ENCODE peak calls at places on chromosomes 11 and 22, in five cellular contexts. V is right lobe of liver, G is bronchial epithelial cell, H is RWPE2, M is H7. T is an unnamed sample.

GRCh38 chr11:112318193-112318592 is 57.5 kb upstream of the PLET1 start:
- DNase-seq in M (no peak), G (peak), V (no peak), H (no peak), T (no peak)

GRCh38 chr11:113106507-113106906 is 145.3 kb downstream of the NCAM1 start:
- DNase-seq in M (no peak), H (no peak), V (no peak), G (no peak), T (no peak)

GRCh38 chr11:76588455-76589325 is 81.9 kb downstream of the LRRC32 start:
- DNase-seq in M (peak), H (no peak), V (peak), G (no peak), T (peak)

GRCh38 chr11:127223026-127223425 is 222.5 kb upstream of the KIRREL3 start:
- DNase-seq in G (no peak), M (no peak), H (no peak), V (no peak), T (no peak)

GRCh38 chr22:37162221-37163095 is 12.7 kb upstream of the IL2RB start:
- DNase-seq in G (no peak), M (peak), H (no peak), V (no peak), T (peak)

GRCh38 chr11:37504925-37505324 is 906.9 kb upstream of the RAG2 start:
- DNase-seq in G (peak), M (no peak), H (peak), V (no peak), T (no peak)

GRCh38 chr11:13834463-13834862 is 128.1 kb upstream of the SPON1 start:
- DNase-seq in V (no peak), G (no peak), M (peak), H (no peak), T (no peak)

GRCh38 chr11:115566185-115566765 is 62.1 kb upstream of the CADM1 start:
- DNase-seq in M (no peak), H (no peak), V (no peak), G (no peak), T (no peak)

GRCh38 chr11:128232588-128232987 is 354.8 kb downstream of the ETS1 start:
- DNase-seq in H (no peak), M (no peak), G (no peak), V (no peak), T (no peak)

GRCh38 chr11:35944503-35945136 is 758 bp downstream of the LDLRAD3 start:
- DNase-seq in H (no peak), G (no peak), V (no peak), M (peak), T (no peak)

GRCh38 chr22:31969789-31970489 is 25.6 kb downstream of the YWHAH start:
- DNase-seq in G (peak), V (peak), H (peak), M (peak), T (peak)

GRCh38 chr11:17760102-17761029 is 25.8 kb downstream of the KCNC1 start:
- DNase-seq in G (peak), V (peak), M (peak), H (no peak), T (no peak)

GRCh38 chr11:96126917-96127595 is 203.1 kb upstream of the MTMR2 start:
- DNase-seq in V (no peak), H (no peak), M (no peak), G (no peak), T (no peak)

GRCh38 chr22:37747090-37747714 is 50.4 kb downstream of the TRIOBP start:
- DNase-seq in V (no peak), H (no peak), G (peak), M (peak), T (peak)

GRCh38 chr22:23685205-23685784 is 5.5 kb upstream of the RGL4 start:
- DNase-seq in G (peak), M (no peak), H (no peak), V (peak), T (no peak)

GRCh38 chr11:73306069-73306468 is 2.0 kb upstream of the ARHGEF17 start:
- DNase-seq in M (peak), V (no peak), H (no peak), G (no peak), T (no peak)

DNA sequence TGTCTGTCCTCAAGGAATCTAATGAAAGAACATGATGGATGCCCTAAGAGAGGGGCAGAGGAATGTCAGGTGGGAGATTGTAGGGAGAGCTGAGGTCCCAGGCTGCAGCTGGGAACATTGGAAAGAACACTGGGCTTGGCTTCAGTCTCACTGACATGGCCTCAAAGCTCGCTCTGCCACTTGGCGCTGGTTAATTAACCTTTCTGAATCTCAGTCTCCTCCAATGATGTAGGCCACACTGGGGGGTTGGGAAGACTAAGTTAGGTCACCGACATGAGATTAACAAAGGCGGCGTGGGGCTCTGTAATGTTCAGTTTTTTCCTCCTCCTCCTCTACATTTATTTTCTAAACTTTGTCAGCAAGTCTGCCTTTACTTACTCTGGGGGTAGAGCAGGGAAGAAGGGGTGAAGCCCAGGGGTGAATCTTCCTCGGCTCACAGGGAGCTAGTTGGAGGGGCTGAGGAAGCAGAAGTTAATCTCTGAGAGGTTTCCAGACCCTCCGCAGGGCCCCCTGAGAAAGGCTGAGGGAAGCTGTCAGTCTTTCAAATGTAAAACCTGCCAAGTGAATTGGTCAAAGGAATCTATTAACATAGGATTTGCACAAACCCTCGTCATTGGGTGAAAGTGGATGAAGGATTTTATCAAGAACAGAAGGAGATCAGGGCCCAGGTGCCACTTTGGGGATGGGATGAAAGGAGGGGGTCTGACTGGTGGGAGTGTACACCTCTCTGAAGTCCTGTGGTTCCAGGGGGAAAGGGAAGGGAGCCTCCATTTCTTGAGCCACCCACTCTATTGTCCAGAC is 32.1 kb upstream of the TENM4 start:
- DNase-seq in M (peak), V (no peak), G (no peak), H (no peak), T (no peak)
- H3K4me3 ChIP-seq in M (no peak), V (no peak), G (no peak), H (no peak), T (no peak)

GRCh38 chr11:65560555-65561418 is 2.6 kb upstream of the LTBP3 start:
- DNase-seq in M (peak), H (peak), G (peak), V (no peak), T (no peak)
- H3K4me3 ChIP-seq in M (no peak), H (no peak), G (no peak), V (no peak), T (no peak)

DNA sequence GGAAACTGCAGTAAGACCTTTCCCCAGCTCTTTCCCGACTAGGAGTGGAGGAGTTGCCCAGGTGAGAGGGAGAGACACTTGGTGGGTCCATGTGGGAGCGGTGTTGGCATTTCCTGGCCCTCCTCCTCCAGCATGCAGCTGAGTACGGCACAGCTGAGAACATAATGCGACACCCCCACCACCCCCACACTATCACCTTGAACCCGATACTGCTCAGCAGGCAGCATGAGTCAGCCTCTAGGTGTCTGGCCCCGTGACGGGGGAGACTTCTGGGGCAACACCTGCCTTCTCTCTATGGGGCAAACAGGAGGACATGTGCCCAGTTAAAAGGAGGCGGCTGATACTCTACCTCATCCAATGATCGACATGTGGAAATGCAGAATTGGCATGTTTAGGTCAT is 64.5 kb downstream of the PKNOX2 start:
- DNase-seq in H (no peak), V (no peak), M (no peak), G (no peak), T (no peak)
- H3K4me3 ChIP-seq in H (no peak), V (no peak), M (no peak), G (no peak), T (no peak)

DNA sequence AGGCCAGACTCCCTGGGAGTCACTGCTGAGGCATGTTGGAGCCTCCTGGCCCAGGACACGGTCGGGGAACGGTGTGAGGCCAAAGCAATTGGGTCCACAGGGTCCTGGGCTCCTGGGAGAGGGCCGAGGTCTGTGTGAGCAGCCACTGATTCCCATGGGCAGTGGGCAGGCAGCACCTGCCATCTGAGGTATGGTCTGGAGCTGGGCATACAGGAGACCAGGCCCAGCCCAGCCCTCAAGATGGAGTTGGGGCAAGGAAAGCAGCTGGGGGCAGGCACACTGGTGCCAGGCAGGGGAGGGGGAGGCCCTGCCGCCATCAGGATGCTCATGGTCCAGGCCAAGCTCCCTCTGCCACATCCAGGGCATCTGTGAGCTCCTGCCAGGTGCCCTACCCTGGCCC is 32.2 kb upstream of the HMOX1 start:
- DNase-seq in V (no peak), G (no peak), H (no peak), M (no peak), T (no peak)
- H3K4me3 ChIP-seq in V (no peak), G (no peak), H (no peak), M (no peak), T (no peak)

DNA sequence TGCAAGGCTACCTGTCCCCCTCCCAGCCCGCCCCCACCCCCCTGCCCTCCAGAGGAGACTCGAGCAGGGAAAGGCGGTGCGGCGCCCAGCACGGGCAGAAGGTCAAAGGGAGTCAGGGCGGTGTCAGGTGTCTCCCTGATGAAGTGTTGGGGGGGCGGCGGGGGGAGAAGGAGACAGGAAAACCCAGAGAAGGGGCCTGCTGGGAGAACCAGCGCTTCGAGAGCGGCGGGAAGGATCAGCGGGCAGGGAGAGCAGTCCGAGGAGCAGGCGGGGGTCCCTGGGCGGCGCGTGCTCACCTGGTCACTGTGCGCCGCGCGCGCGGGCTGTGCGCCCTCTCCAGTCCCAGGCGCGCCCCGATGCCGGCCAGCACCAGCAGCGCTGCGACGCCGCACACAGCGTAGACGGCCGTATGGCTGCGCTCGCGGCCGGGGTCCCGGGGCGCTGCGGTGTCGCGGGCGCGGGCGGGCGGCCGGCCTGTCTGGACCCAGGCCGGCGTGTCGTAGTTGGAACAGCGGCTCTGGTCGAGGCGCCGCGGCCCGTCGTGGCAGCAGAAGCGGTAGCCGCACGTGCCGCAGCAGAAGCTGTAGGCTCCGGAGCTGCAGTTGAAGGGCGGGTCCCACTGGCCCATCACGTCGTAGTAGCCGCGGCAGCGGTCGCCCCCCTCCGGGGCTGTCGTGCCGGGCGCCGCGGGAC is 886 bp downstream of the SHISA8 start:
- DNase-seq in G (no peak), V (no peak), H (no peak), M (peak), T (peak)
- H3K4me3 ChIP-seq in G (no peak), V (no peak), H (peak), M (peak), T (no peak)

GRCh38 chr11:316031-316701 is 2.3 kb downstream of the IFITM1 start:
- DNase-seq in M (peak), H (peak), G (no peak), V (peak), T (peak)
- H3K4me3 ChIP-seq in M (peak), H (peak), G (peak), V (peak), T (peak)

GRCh38 chr11:62856333-62856910 is 17.0 kb upstream of the WDR74 start:
- DNase-seq in G (no peak), V (no peak), H (no peak), M (no peak), T (no peak)

GRCh38 chr11:62858201-62858600 is 18.8 kb upstream of the WDR74 start:
- DNase-seq in M (no peak), H (no peak), V (no peak), G (no peak), T (no peak)

GRCh38 chr11:62854825-62855570 is 15.6 kb upstream of the WDR74 start:
- DNase-seq in M (no peak), H (no peak), V (no peak), G (no peak), T (no peak)

GRCh38 chr11:62855571-62856332 is 16.4 kb upstream of the WDR74 start:
- DNase-seq in G (peak), M (peak), V (peak), H (peak), T (peak)

GRCh38 chr11:62857541-62857982 is 18.2 kb upstream of the WDR74 start:
- DNase-seq in V (no peak), G (peak), M (no peak), H (no peak), T (no peak)
- H3K4me3 ChIP-seq in V (no peak), G (no peak), M (peak), H (peak), T (no peak)